ENCODE peak calls at places on chromosomes 12 and 14, in four cellular contexts. J, R, W and V are unnamed samples.

GRCh38 chr14:34554540-34555250 is 15.2 kb upstream of the EAPP start:
- DNase-seq in W (no peak), J (no peak), R (no peak), V (no peak)

GRCh38 chr14:104431929-104432541 is 147.5 kb upstream of the C14orf180 start:
- DNase-seq in W (no peak), J (no peak), R (no peak), V (no peak)

GRCh38 chr12:63420206-63420644 is 248.1 kb downstream of the DPY19L2 start:
- DNase-seq in W (peak; percentile 9), J (no peak), R (peak; percentile 72), V (peak; percentile 14)

GRCh38 chr12:120669055-120669828 is 17.7 kb upstream of the MLEC start:
- DNase-seq in J (no peak), R (no peak), W (no peak), V (no peak)

GRCh38 chr12:67442347-67442841 is 173.2 kb downstream of the CAND1 start:
- DNase-seq in W (no peak), J (no peak), R (no peak), V (no peak)

GRCh38 chr14:50736932-50737419 is 68.9 kb upstream of the SAV1 start:
- DNase-seq in J (no peak), R (no peak), W (no peak), V (no peak)

GRCh38 chr14:31717294-31718085 is 156.3 kb downstream of the NUBPL start:
- DNase-seq in R (no peak), W (no peak), J (no peak), V (no peak)

GRCh38 chr12:5723071-5723470 is 222.0 kb downstream of the ANO2 start:
- DNase-seq in J (no peak), R (no peak), W (no peak), V (no peak)

GRCh38 chr12:122518908-122519307 is 7.8 kb downstream of the RSRC2 start:
- DNase-seq in J (no peak), W (no peak), R (no peak), V (no peak)